ENCODE peak calls at places on chromosomes 11 and 22, in seven cellular contexts. R, Y, B, A, K, U and H are unnamed samples.

GRCh38 chr22:36238348-36239149 is 778 bp downstream of the APOL2 start:
- DNase-seq in R (no peak), Y (no peak), B (no peak), A (peak), K (no peak), U (no peak), H (peak)

GRCh38 chr11:65646921-65647701 is 9.2 kb downstream of the SIPA1 start:
- DNase-seq in R (no peak), Y (peak), B (no peak), A (peak), K (peak), U (no peak), H (no peak)

GRCh38 chr11:61090982-61091372 is 11.3 kb upstream of the CD5 start:
- DNase-seq in R (no peak), Y (no peak), B (no peak), A (no peak), K (no peak), U (no peak), H (no peak)

GRCh38 chr22:43346521-43346929 is 3.4 kb upstream of the SCUBE1 start:
- DNase-seq in R (no peak), Y (peak), B (peak), A (peak), K (no peak), U (no peak), H (peak)

GRCh38 chr22:45096256-45096907 is 67.3 kb upstream of the NUP50 start:
- DNase-seq in R (no peak), Y (peak), B (peak), A (peak), K (no peak), U (peak), H (peak)

GRCh38 chr11:35605691-35606090 is 12.6 kb upstream of the FJX1 start:
- DNase-seq in R (no peak), Y (no peak), B (peak), A (peak), K (no peak), U (no peak), H (no peak)

GRCh38 chr11:82767123-82767522 is 33.5 kb upstream of the FAM181B start:
- DNase-seq in R (no peak), Y (no peak), B (no peak), A (no peak), K (no peak), U (no peak), H (no peak)

GRCh38 chr11:126837581-126837980 is 163.0 kb downstream of the KIRREL3 start:
- DNase-seq in R (no peak), Y (no peak), B (no peak), A (no peak), K (no peak), U (no peak), H (no peak)

GRCh38 chr11:47184711-47185304 is 1.4 kb downstream of the PACSIN3 start:
- DNase-seq in R (peak), Y (peak), B (no peak), A (peak), K (no peak), U (no peak), H (no peak)

GRCh38 chr11:119786431-119787073 is 57.6 kb upstream of the NECTIN1 start:
- DNase-seq in R (no peak), Y (no peak), B (no peak), A (no peak), K (no peak), U (no peak), H (no peak)

GRCh38 chr11:102926946-102927623 is 28.4 kb downstream of the MMP13 start:
- DNase-seq in R (no peak), Y (no peak), B (no peak), A (peak), K (no peak), U (no peak), H (no peak)

GRCh38 chr11:92455221-92455790 is 230.7 kb downstream of the FAT3 start:
- DNase-seq in R (no peak), Y (no peak), B (no peak), A (no peak), K (no peak), U (no peak), H (no peak)

GRCh38 chr22:39481595-39481994 is 20.5 kb upstream of the MIEF1 start:
- DNase-seq in R (no peak), Y (no peak), B (no peak), A (no peak), K (no peak), U (no peak), H (no peak)

GRCh38 chr11:19821412-19821875 is 108.8 kb downstream of the NAV2 start:
- DNase-seq in R (no peak), Y (no peak), B (no peak), A (no peak), K (no peak), U (no peak), H (no peak)

GRCh38 chr11:28673687-28674431 is 565.7 kb downstream of the METTL15 start:
- DNase-seq in R (no peak), Y (no peak), B (peak), A (peak), K (no peak), U (no peak), H (no peak)

GRCh38 chr11:65786008-65786785 is 666 bp upstream of the OVOL1 start:
- DNase-seq in R (no peak), Y (peak), B (no peak), A (no peak), K (no peak), U (no peak), H (no peak)

GRCh38 chr11:122984186-122985011 is 2.8 kb upstream of the BSX start:
- DNase-seq in R (no peak), Y (no peak), B (no peak), A (peak), K (no peak), U (no peak), H (no peak)

GRCh38 chr22:44707178-44707577 is 5.2 kb downstream of the PRR5 start:
- DNase-seq in R (no peak), Y (no peak), B (no peak), A (no peak), K (no peak), U (no peak), H (no peak)

GRCh38 chr11:119101367-119101758 is 290 bp downstream of the DPAGT1 start:
- DNase-seq in R (no peak), Y (no peak), B (no peak), A (no peak), K (no peak), U (no peak), H (peak)

GRCh38 chr11:117442869-117443239 is 115.2 kb downstream of the CEP164 start:
- DNase-seq in R (no peak), Y (no peak), B (no peak), A (no peak), K (no peak), U (no peak), H (no peak)

GRCh38 chr11:33475999-33476398 is 218.8 kb downstream of the HIPK3 start:
- DNase-seq in R (no peak), Y (no peak), B (peak), A (peak), K (no peak), U (no peak), H (peak)

GRCh38 chr22:30822216-30823014 is 127.7 kb downstream of the OSBP2 start:
- DNase-seq in R (no peak), Y (peak), B (no peak), A (peak), K (no peak), U (no peak), H (no peak)

GRCh38 chr22:48734359-48734758 is 1093.3 kb downstream of the BRD1 start:
- DNase-seq in R (no peak), Y (no peak), B (no peak), A (no peak), K (no peak), U (no peak), H (no peak)

GRCh38 chr11:12761029-12761428 is 86.8 kb downstream of the TEAD1 start:
- DNase-seq in R (no peak), Y (no peak), B (no peak), A (peak), K (no peak), U (no peak), H (no peak)

GRCh38 chr11:60367009-60367408 is 11.3 kb upstream of the MS4A7 start:
- DNase-seq in R (no peak), Y (no peak), B (no peak), A (no peak), K (no peak), U (no peak), H (peak)

GRCh38 chr11:124899376-124900145 is 1.9 kb upstream of the ROBO4 start:
- DNase-seq in R (no peak), Y (no peak), B (no peak), A (peak), K (no peak), U (no peak), H (no peak)

GRCh38 chr22:43298062-43298801 is 44.9 kb downstream of the SCUBE1 start:
- DNase-seq in R (no peak), Y (peak), B (peak), A (peak), K (no peak), U (no peak), H (no peak)

GRCh38 chr11:80146231-80146630 is 705.4 kb upstream of the TENM4 start:
- DNase-seq in R (no peak), Y (no peak), B (no peak), A (no peak), K (no peak), U (no peak), H (no peak)

GRCh38 chr11:48012051-48012391 is 31.7 kb downstream of the PTPRJ start:
- DNase-seq in R (no peak), Y (no peak), B (no peak), A (no peak), K (no peak), U (no peak), H (no peak)

GRCh38 chr22:22753526-22754267 is 109.3 kb downstream of the GGTLC2 start:
- DNase-seq in R (no peak), Y (peak), B (peak), A (peak), K (no peak), U (peak), H (peak)

GRCh38 chr11:132045116-132045515 is 674.7 kb downstream of the NTM start:
- DNase-seq in R (no peak), Y (no peak), B (no peak), A (no peak), K (no peak), U (no peak), H (no peak)

GRCh38 chr11:48169706-48170105 is 46.9 kb upstream of the OR4B1 start:
- DNase-seq in R (no peak), Y (no peak), B (peak), A (no peak), K (no peak), U (no peak), H (no peak)